ENCODE peak calls at places on chromosomes 5 and 9, in four cellular contexts. One of them, this sample, is unnamed.
A peak's percentile ranks its signal among the peaks of the same experiment; 100 is the strongest.

GRCh38 chr5:124718376-124718775 is 28.1 kb downstream of the ZNF608 start:
- DNase-seq in K562: no peak
- DNase-seq in H1: no peak
- DNase-seq in HepG2: no peak
- DNase-seq in this sample: no peak

GRCh38 chr5:20833081-20833627 is 845.2 kb upstream of the CDH18 start:
- DNase-seq in K562: peak; percentile 1
- DNase-seq in H1: no peak
- DNase-seq in HepG2: peak; percentile 13
- DNase-seq in this sample: no peak

GRCh38 chr9:13688223-13688989 is 408.9 kb upstream of the MPDZ start:
- DNase-seq in K562: no peak
- DNase-seq in H1: no peak
- DNase-seq in HepG2: no peak
- DNase-seq in this sample: no peak

GRCh38 chr5:158406884-158407790 is 548.2 kb upstream of the CLINT1 start:
- DNase-seq in K562: no peak
- DNase-seq in H1: no peak
- DNase-seq in HepG2: no peak
- DNase-seq in this sample: no peak

GRCh38 chr5:39024005-39024404 is 50.2 kb downstream of the RICTOR start:
- DNase-seq in K562: no peak
- DNase-seq in H1: no peak
- DNase-seq in HepG2: no peak
- DNase-seq in this sample: no peak

GRCh38 chr5:134649163-134649916 is 755 bp downstream of the SEC24A start:
- DNase-seq in K562: peak; percentile 51
- DNase-seq in H1: no peak
- DNase-seq in HepG2: no peak
- DNase-seq in this sample: no peak

GRCh38 chr5:141618030-141618803 is 583 bp downstream of the DIAPH1 start:
- DNase-seq in K562: no peak
- DNase-seq in H1: no peak
- DNase-seq in HepG2: peak; percentile 63
- DNase-seq in this sample: no peak

GRCh38 chr5:92780057-92780456 is 801.0 kb downstream of the NR2F1-AS1 start:
- DNase-seq in K562: no peak
- DNase-seq in H1: no peak
- DNase-seq in HepG2: no peak
- DNase-seq in this sample: no peak

GRCh38 chr5:98163796-98164493 is 609.5 kb upstream of the RGMB start:
- DNase-seq in K562: no peak
- DNase-seq in H1: no peak
- DNase-seq in HepG2: no peak
- DNase-seq in this sample: no peak

GRCh38 chr9:107064378-107064777 is 201.4 kb downstream of the ZNF462 start:
- DNase-seq in K562: no peak
- DNase-seq in H1: no peak
- DNase-seq in HepG2: no peak
- DNase-seq in this sample: no peak

GRCh38 chr5:64292611-64293215 is 127.1 kb downstream of the RNF180 start:
- DNase-seq in K562: no peak
- DNase-seq in H1: no peak
- DNase-seq in HepG2: no peak
- DNase-seq in this sample: no peak

GRCh38 chr5:137086289-137086838 is 412.8 kb downstream of the SPOCK1 start:
- DNase-seq in K562: no peak
- DNase-seq in H1: no peak
- DNase-seq in HepG2: no peak
- DNase-seq in this sample: no peak

GRCh38 chr5:139760066-139761056 is 35.2 kb upstream of the PSD2 start:
- DNase-seq in K562: no peak
- DNase-seq in H1: no peak
- DNase-seq in HepG2: no peak
- DNase-seq in this sample: no peak

GRCh38 chr9:109342878-109343277 is 22.0 kb upstream of the EPB41L4B start:
- DNase-seq in K562: no peak
- DNase-seq in H1: no peak
- DNase-seq in HepG2: no peak
- DNase-seq in this sample: no peak

GRCh38 chr5:1445313-1445894 is at the start of gene SLC6A3:
- DNase-seq in K562: peak; percentile 80
- DNase-seq in H1: no peak
- DNase-seq in HepG2: no peak
- DNase-seq in this sample: no peak

GRCh38 chr9:128912270-128912853 is 8.4 kb upstream of the PHYHD1 start:
- DNase-seq in K562: no peak
- DNase-seq in H1: peak; percentile 38
- DNase-seq in HepG2: peak; percentile 91
- DNase-seq in this sample: no peak

GRCh38 chr9:86408121-86408520 is 53.9 kb upstream of the TUT7 start:
- DNase-seq in K562: no peak
- DNase-seq in H1: no peak
- DNase-seq in HepG2: no peak
- DNase-seq in this sample: no peak

GRCh38 chr5:150452914-150453313 is 3.4 kb upstream of the RPS14 start:
- DNase-seq in K562: no peak
- DNase-seq in H1: no peak
- DNase-seq in HepG2: no peak
- DNase-seq in this sample: no peak

GRCh38 chr5:143238620-143239019 is 164.9 kb downstream of the NR3C1 start:
- DNase-seq in K562: no peak
- DNase-seq in H1: no peak
- DNase-seq in HepG2: no peak
- DNase-seq in this sample: no peak

GRCh38 chr5:135648109-135648508 is 69.3 kb upstream of the CXCL14 start:
- DNase-seq in K562: no peak
- DNase-seq in H1: no peak
- DNase-seq in HepG2: no peak
- DNase-seq in this sample: no peak

GRCh38 chr5:138177936-138178515 is 404 bp downstream of the BRD8 start:
- DNase-seq in K562: peak; percentile 67
- DNase-seq in H1: no peak
- DNase-seq in HepG2: peak; percentile 23
- DNase-seq in this sample: no peak

GRCh38 chr5:669111-669841 is 23.9 kb downstream of the TPPP start:
- DNase-seq in K562: peak; percentile 74
- DNase-seq in H1: no peak
- DNase-seq in HepG2: peak; percentile 20
- DNase-seq in this sample: no peak

GRCh38 chr9:15764131-15764530 is 211.3 kb downstream of the CCDC171 start:
- DNase-seq in K562: no peak
- DNase-seq in H1: no peak
- DNase-seq in HepG2: no peak
- DNase-seq in this sample: no peak

GRCh38 chr5:36363776-36364175 is 62.1 kb upstream of the RANBP3L start:
- DNase-seq in K562: no peak
- DNase-seq in H1: no peak
- DNase-seq in HepG2: no peak
- DNase-seq in this sample: no peak

GRCh38 chr5:36360311-36360710 is 58.6 kb upstream of the RANBP3L start:
- DNase-seq in K562: no peak
- DNase-seq in H1: no peak
- DNase-seq in HepG2: no peak
- DNase-seq in this sample: peak; percentile 17

GRCh38 chr5:36364473-36364872 is 62.8 kb upstream of the RANBP3L start:
- DNase-seq in K562: no peak
- DNase-seq in H1: no peak
- DNase-seq in HepG2: no peak
- DNase-seq in this sample: no peak

GRCh38 chr5:36366883-36367282 is 65.2 kb upstream of the RANBP3L start:
- DNase-seq in K562: no peak
- DNase-seq in H1: no peak
- DNase-seq in HepG2: no peak
- DNase-seq in this sample: no peak

GRCh38 chr5:36363101-36363500 is 61.4 kb upstream of the RANBP3L start:
- DNase-seq in K562: no peak
- DNase-seq in H1: no peak
- DNase-seq in HepG2: no peak
- DNase-seq in this sample: no peak
- TF ChIP-seq CBX5 in K562: no peak
- TF ChIP-seq CBX5 in H1: no peak
- TF ChIP-seq CBX5 in HepG2: no peak
- TF ChIP-seq CBX5 in this sample: no peak

GRCh38 chr9:38243993-38244392 is 148.5 kb upstream of the ALDH1B1 start:
- DNase-seq in K562: no peak
- DNase-seq in H1: no peak
- DNase-seq in HepG2: no peak
- DNase-seq in this sample: no peak
- TF ChIP-seq GABPA in K562: no peak
- TF ChIP-seq GABPA in H1: no peak
- TF ChIP-seq GABPA in HepG2: no peak
- TF ChIP-seq GABPA in this sample: no peak

GRCh38 chr5:73484511-73484910 is 13.7 kb upstream of the BTF3 start:
- DNase-seq in K562: no peak
- DNase-seq in H1: no peak
- DNase-seq in HepG2: no peak
- DNase-seq in this sample: no peak

GRCh38 chr5:73482383-73483193 is 15.7 kb upstream of the BTF3 start:
- DNase-seq in K562: no peak
- DNase-seq in H1: no peak
- DNase-seq in HepG2: no peak
- DNase-seq in this sample: no peak

GRCh38 chr5:73485715-73486114 is 12.5 kb upstream of the BTF3 start:
- DNase-seq in K562: no peak
- DNase-seq in H1: no peak
- DNase-seq in HepG2: no peak
- DNase-seq in this sample: no peak

GRCh38 chr5:73486119-73486899 is 11.9 kb upstream of the BTF3 start:
- DNase-seq in K562: no peak
- DNase-seq in H1: peak; percentile 85
- DNase-seq in HepG2: no peak
- DNase-seq in this sample: no peak

DNA sequence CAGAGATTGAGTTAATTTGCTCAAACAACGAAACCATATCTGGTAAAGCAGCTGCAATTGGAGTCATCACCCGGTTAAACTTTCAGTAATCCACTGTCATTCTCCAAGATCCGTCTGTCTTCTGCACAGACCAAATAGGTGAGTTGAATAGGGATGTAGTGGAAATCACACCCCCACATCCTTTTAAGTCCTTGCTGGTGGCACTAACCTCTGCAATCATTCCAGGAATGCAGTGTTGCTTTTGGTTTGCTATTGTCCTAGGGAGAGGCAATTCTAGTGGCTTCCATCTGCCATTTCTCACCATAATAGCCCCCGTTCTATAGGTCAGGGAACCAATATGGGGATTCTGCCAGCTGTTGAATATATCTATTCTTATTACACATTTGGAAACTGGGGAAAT is 14.6 kb upstream of the BTF3 start:
- DNase-seq in K562: no peak
- DNase-seq in H1: no peak
- DNase-seq in HepG2: no peak
- DNase-seq in this sample: no peak
- TF ChIP-seq CREB1 in K562: no peak
- TF ChIP-seq CREB1 in H1: no peak
- TF ChIP-seq CREB1 in HepG2: no peak
- TF ChIP-seq CREB1 in this sample: no peak

GRCh38 chr9:28365736-28366135 is 792.5 kb upstream of the C9orf72 start:
- DNase-seq in K562: no peak
- DNase-seq in H1: no peak
- DNase-seq in HepG2: no peak
- DNase-seq in this sample: no peak
- TF ChIP-seq CBX5 in K562: no peak
- TF ChIP-seq CBX5 in H1: no peak
- TF ChIP-seq CBX5 in HepG2: no peak
- TF ChIP-seq CBX5 in this sample: no peak

GRCh38 chr5:6785861-6786180 is 72.6 kb downstream of the TENT4A start:
- DNase-seq in K562: no peak
- DNase-seq in H1: no peak
- DNase-seq in HepG2: no peak
- DNase-seq in this sample: no peak

GRCh38 chr5:6788956-6789649 is 75.9 kb downstream of the TENT4A start:
- DNase-seq in K562: no peak
- DNase-seq in H1: no peak
- DNase-seq in HepG2: no peak
- DNase-seq in this sample: no peak

GRCh38 chr5:6787941-6788340 is 74.7 kb downstream of the TENT4A start:
- DNase-seq in K562: no peak
- DNase-seq in H1: no peak
- DNase-seq in HepG2: no peak
- DNase-seq in this sample: no peak

GRCh38 chr5:6790346-6790865 is 77.2 kb downstream of the TENT4A start:
- DNase-seq in K562: no peak
- DNase-seq in H1: no peak
- DNase-seq in HepG2: no peak
- DNase-seq in this sample: no peak

DNA sequence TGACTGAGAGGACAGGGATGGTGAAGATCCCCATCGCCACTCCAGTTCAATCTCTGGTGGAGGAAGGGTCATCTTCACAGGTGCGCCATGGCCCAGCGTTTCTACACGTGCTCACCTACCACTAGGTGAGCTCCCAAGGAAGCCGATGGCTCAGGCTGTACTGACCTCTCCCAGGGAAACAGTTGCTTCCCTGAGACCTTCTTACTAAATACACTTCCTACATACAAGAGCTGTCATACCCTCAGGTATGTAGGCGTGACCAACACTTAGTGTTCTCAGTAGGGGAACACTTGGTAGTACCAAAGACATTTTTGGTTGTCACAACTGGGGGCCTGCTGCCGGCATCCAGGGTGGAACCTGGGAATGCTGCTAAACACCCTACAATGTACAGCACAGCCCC is 75.2 kb downstream of the TENT4A start:
- DNase-seq in K562: no peak
- DNase-seq in H1: no peak
- DNase-seq in HepG2: no peak
- DNase-seq in this sample: no peak
- TF ChIP-seq GABPA in K562: no peak
- TF ChIP-seq GABPA in H1: no peak
- TF ChIP-seq GABPA in HepG2: no peak
- TF ChIP-seq GABPA in this sample: no peak

GRCh38 chr5:178433273-178433775 is 156.9 kb downstream of the COL23A1 start:
- DNase-seq in K562: no peak
- DNase-seq in H1: no peak
- DNase-seq in HepG2: no peak
- DNase-seq in this sample: no peak
- TF ChIP-seq CREB1 in K562: no peak
- TF ChIP-seq CREB1 in H1: no peak
- TF ChIP-seq CREB1 in HepG2: no peak
- TF ChIP-seq CREB1 in this sample: no peak

GRCh38 chr5:110335361-110336046 is 391.0 kb downstream of the TMEM232 start:
- DNase-seq in K562: no peak
- DNase-seq in H1: no peak
- DNase-seq in HepG2: no peak
- DNase-seq in this sample: no peak
- TF ChIP-seq CBX5 in K562: no peak
- TF ChIP-seq CBX5 in H1: no peak
- TF ChIP-seq CBX5 in HepG2: no peak
- TF ChIP-seq CBX5 in this sample: no peak